ENCODE peak calls at places on chromosomes 4 and X, in six cellular contexts. F is lower lobe of right lung, H is coronary artery, E is GM20000, R is fibroblast of lung, U is fibroblast of pulmonary artery. T is an unnamed sample.
A peak's percentile ranks its signal among the peaks of the same experiment; 100 is the strongest.

GRCh38 chrX:2614911-2615310 is 76.2 kb upstream of the CD99 start:
- DNase-seq in H (no peak), F (no peak), R (peak; percentile 78), E (no peak), U (peak; percentile 91), T (no peak)

GRCh38 chr4:2458546-2459491 is 10.1 kb upstream of the RNF4 start:
- DNase-seq in F (no peak), R (no peak), E (no peak), U (no peak), H (no peak), T (no peak)

GRCh38 chr4:88573995-88574394 is 18.3 kb upstream of the HERC3 start:
- DNase-seq in F (no peak), R (peak; percentile 35), H (no peak), E (no peak), U (peak; percentile 31), T (no peak)

GRCh38 chr4:54230479-54231418 is 1.7 kb downstream of the PDGFRA start:
- DNase-seq in H (peak; percentile 85), U (peak; percentile 80), F (peak; percentile 45), R (peak; percentile 81), E (peak; percentile 37), T (no peak)

GRCh38 chrX:95076449-95076848 is 1402.4 kb downstream of the FAM133A start:
- DNase-seq in F (no peak), U (peak; percentile 33), E (no peak), R (no peak), H (no peak), T (no peak)

GRCh38 chr4:72076562-72076961 is 44.8 kb downstream of the NPFFR2 start:
- DNase-seq in E (no peak), F (no peak), H (no peak), U (peak; percentile 40), R (no peak), T (no peak)

GRCh38 chr4:173170210-173170778 is 1.7 kb downstream of the GALNT7 start:
- DNase-seq in E (no peak), U (no peak), F (no peak), R (peak; percentile 38), H (no peak), T (no peak)

GRCh38 chr4:52372747-52373146 is 286.4 kb downstream of the USP46 start:
- DNase-seq in H (no peak), E (no peak), F (no peak), U (no peak), R (no peak), T (no peak)

GRCh38 chr4:99413160-99413559 is 22.0 kb downstream of the ADH7 start:
- DNase-seq in U (no peak), R (no peak), F (no peak), H (no peak), E (no peak), T (no peak)

GRCh38 chr4:637536-637935 is 12.2 kb downstream of the PDE6B start:
- DNase-seq in E (no peak), U (no peak), R (no peak), H (no peak), F (peak; percentile 26), T (no peak)

GRCh38 chr4:7389719-7390118 is 45.0 kb downstream of the PSAPL1 start:
- DNase-seq in E (no peak), U (no peak), R (no peak), H (peak; percentile 54), F (peak; percentile 32), T (no peak)

GRCh38 chr4:32858971-32859370 is 2138.8 kb downstream of the PCDH7 start:
- DNase-seq in H (no peak), F (no peak), E (no peak), U (peak; percentile 67), R (peak; percentile 92), T (no peak)

GRCh38 chrX:42832764-42833549 is 55.0 kb upstream of the PPP1R2C start:
- DNase-seq in F (no peak), U (no peak), H (no peak), R (no peak), E (no peak), T (no peak)

GRCh38 chr4:36244257-36245084 is at the start of gene ARAP2:
- DNase-seq in U (peak; percentile 14), F (peak; percentile 83), H (no peak), R (peak; percentile 12), E (peak; percentile 87), T (peak; percentile 82)

GRCh38 chr4:87018751-87019150 is 83.9 kb downstream of the AFF1 start:
- DNase-seq in F (no peak), E (no peak), H (no peak), U (no peak), R (no peak), T (no peak)

GRCh38 chr4:152981842-152982241 is 45.7 kb downstream of the FHDC1 start:
- DNase-seq in U (no peak), R (no peak), F (no peak), E (no peak), H (no peak), T (no peak)

GRCh38 chr4:141352775-141353544 is 132.3 kb downstream of the ZNF330 start:
- DNase-seq in U (peak; percentile 93), H (no peak), R (peak; percentile 54), E (no peak), F (no peak), T (no peak)

GRCh38 chrX:55107911-55108310 is 19.1 kb downstream of the PAGE2 start:
- DNase-seq in H (no peak), U (no peak), E (no peak), F (no peak), R (no peak), T (no peak)

DNA sequence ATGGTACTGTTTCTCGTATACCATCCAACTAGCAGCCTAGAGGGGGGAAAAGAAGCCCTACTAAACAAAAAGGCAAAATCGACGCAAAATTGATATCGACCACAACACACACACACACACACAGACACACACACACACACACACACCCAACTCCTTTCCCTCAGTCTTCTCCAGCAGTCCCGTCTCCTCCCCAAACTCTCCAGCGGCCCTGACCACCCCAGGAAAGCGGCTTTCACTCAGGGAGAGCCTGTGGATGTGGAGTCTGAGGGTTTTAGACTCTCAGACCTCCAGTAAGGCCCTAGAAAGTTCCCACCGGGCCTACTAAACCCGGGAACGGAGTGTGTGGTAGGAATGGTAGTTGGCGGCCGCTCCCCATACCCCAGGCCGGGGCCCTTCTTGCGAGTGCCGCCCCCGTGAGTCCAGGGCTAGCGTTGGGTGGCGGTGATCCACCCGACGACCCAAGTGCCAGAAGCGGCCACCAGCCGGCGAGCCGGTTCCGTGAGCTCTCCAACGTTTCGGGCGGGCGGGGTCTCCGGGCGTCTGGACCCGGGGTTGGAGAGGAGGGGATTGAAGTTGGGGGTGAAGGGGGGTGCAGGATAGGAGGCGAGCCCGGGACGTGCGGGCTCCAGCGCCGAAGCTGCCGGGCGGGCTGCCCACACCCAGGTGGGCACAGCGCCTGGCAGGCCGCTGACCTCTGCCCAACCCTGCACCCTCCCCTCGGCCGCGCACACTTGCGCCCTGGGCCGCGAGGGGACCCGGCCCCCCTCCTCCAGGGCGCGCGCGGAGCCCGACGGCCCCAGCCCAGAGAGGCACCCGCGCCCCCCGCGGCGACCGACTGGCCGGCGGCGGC is 13.7 kb downstream of the ARX start:
- DNase-seq in U (no peak), E (no peak), F (no peak), H (no peak), R (no peak), T (no peak)
- TF ChIP-seq CTCF in U (no peak), E (no peak), F (no peak), H (no peak), R (no peak), T (no peak)

DNA sequence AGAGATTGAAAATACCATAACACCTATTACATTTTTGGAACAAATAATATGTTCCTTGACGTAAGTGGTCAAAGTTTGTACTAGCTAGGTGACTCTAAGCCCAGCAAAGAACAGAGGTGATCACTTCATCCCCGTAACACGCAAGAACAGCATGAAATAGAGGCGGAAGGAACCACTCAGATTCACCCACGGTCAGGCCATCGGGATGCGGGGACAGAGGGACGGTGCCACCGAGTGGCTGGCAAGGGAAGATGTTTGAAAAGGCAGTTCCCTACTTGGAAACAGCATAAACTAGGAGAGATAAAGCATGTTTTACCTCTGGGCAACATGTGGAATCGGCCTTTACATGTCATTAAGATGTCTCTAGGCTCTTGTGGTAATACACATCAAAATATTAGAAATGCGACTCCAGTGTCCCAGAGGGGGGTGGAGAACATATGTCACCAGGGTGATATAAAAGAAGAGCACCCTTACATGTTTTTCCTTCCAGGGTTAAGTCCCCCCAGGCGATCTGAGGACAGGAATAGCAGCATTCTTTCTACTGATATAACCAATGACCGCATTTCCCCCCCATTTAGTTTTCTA is 84.0 kb downstream of the PHKA2 start:
- DNase-seq in F (no peak), U (peak; percentile 24), E (peak; percentile 33), R (peak; percentile 23), H (no peak), T (peak; percentile 34)
- TF ChIP-seq CTCF in F (peak; percentile 31), U (peak; percentile 23), E (no peak), R (peak; percentile 6), H (no peak), T (peak; percentile 43)

DNA sequence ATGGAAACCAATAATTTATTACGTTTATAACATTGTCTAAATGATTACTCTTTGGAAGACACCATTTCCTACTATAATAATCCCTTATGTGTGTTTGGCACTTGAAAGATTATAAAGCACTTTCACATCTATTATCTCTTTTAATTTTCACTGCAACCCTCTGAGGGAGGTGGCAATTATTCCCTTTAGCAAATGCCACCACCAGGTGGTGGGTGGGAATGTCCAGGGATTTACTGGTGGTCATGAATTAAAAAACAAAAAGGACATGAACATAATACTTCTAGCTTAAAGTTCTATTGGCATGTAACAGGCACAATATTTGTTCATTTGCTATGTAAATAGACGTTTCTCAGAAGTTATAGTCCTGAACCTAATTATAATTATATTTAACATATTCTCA is 1.2 kb upstream of the MGARP start:
- DNase-seq in R (no peak), H (no peak), F (no peak), E (no peak), U (no peak), T (no peak)
- TF ChIP-seq CTCF in R (no peak), H (no peak), F (no peak), E (no peak), U (no peak), T (no peak)

GRCh38 chrX:17067534-17067933 is 121.1 kb downstream of the REPS2 start:
- DNase-seq in H (no peak), R (no peak), E (no peak), F (no peak), U (no peak), T (no peak)

GRCh38 chrX:17062065-17062464 is 115.6 kb downstream of the REPS2 start:
- DNase-seq in H (no peak), E (no peak), F (no peak), R (no peak), U (no peak), T (no peak)

DNA sequence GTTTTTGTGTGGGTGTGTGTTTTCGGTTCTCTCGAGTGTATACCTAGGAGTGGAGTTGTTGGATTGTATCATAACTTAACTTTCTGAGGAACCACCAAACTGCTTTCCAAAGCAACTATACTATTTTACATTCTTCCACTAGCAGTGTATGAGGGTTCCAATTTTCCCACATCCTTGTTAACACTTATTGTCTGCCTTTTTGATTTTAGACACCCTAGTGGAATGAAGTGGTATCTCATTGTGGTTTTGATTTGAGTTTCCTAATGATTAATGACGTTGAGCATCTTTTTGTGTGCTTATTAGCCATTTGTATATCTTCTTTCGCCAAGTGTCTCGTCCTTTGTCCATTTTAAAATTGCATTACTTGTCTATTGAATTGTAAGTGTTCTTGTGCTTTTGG is 118.6 kb downstream of the REPS2 start:
- DNase-seq in R (no peak), H (no peak), U (no peak), E (no peak), F (no peak), T (no peak)
- TF ChIP-seq CTCF in R (no peak), H (no peak), U (no peak), E (no peak), F (no peak), T (no peak)

T was measured in GM10248.